ENCODE peak calls at places on chromosomes 13 and 19, in eight cellular contexts. One of them, this sample, is unnamed.

GRCh38 chr19:14002571-14003278 is 3.4 kb downstream of the RFX1 start:
- DNase-seq in gastrocnemius medialis: peak; percentile 52
- DNase-seq in neural progenitor cell: no peak
- DNase-seq in choroid plexus epithelial cell: no peak
- DNase-seq in body of pancreas: no peak
- DNase-seq in psoas muscle: peak; percentile 17
- DNase-seq in fibroblast of mammary gland: no peak
- DNase-seq in dorsolateral prefrontal cortex: no peak
- DNase-seq in this sample: peak; percentile 92

GRCh38 chr13:30021611-30022010 is 171.2 kb upstream of the UBL3 start:
- DNase-seq in gastrocnemius medialis: no peak
- DNase-seq in neural progenitor cell: no peak
- DNase-seq in choroid plexus epithelial cell: no peak
- DNase-seq in body of pancreas: no peak
- DNase-seq in psoas muscle: no peak
- DNase-seq in fibroblast of mammary gland: peak; percentile 50
- DNase-seq in dorsolateral prefrontal cortex: no peak
- DNase-seq in this sample: no peak

GRCh38 chr13:99626461-99627082 is 125.3 kb downstream of the TM9SF2 start:
- DNase-seq in gastrocnemius medialis: no peak
- DNase-seq in neural progenitor cell: peak; percentile 18
- DNase-seq in choroid plexus epithelial cell: peak; percentile 85
- DNase-seq in body of pancreas: no peak
- DNase-seq in psoas muscle: no peak
- DNase-seq in fibroblast of mammary gland: peak; percentile 63
- DNase-seq in dorsolateral prefrontal cortex: no peak
- DNase-seq in this sample: no peak

GRCh38 chr19:18366027-18366435 is 19.9 kb upstream of the GDF15 start:
- DNase-seq in gastrocnemius medialis: no peak
- DNase-seq in neural progenitor cell: no peak
- DNase-seq in choroid plexus epithelial cell: no peak
- DNase-seq in body of pancreas: no peak
- DNase-seq in psoas muscle: no peak
- DNase-seq in fibroblast of mammary gland: peak; percentile 36
- DNase-seq in dorsolateral prefrontal cortex: no peak
- DNase-seq in this sample: no peak

GRCh38 chr13:48485447-48485846 is 47.4 kb downstream of the RCBTB2 start:
- DNase-seq in gastrocnemius medialis: no peak
- DNase-seq in neural progenitor cell: no peak
- DNase-seq in choroid plexus epithelial cell: no peak
- DNase-seq in body of pancreas: no peak
- DNase-seq in psoas muscle: no peak
- DNase-seq in fibroblast of mammary gland: no peak
- DNase-seq in dorsolateral prefrontal cortex: no peak
- DNase-seq in this sample: no peak

GRCh38 chr19:8654591-8655339 is 24.3 kb downstream of the NFILZ start:
- DNase-seq in gastrocnemius medialis: no peak
- DNase-seq in neural progenitor cell: peak; percentile 82
- DNase-seq in choroid plexus epithelial cell: peak; percentile 62
- DNase-seq in body of pancreas: peak; percentile 39
- DNase-seq in psoas muscle: peak; percentile 35
- DNase-seq in fibroblast of mammary gland: peak; percentile 36
- DNase-seq in dorsolateral prefrontal cortex: peak; percentile 27
- DNase-seq in this sample: peak; percentile 35

GRCh38 chr13:30708541-30708940 is 26.8 kb upstream of the ALOX5AP start:
- DNase-seq in gastrocnemius medialis: no peak
- DNase-seq in neural progenitor cell: no peak
- DNase-seq in choroid plexus epithelial cell: peak; percentile 88
- DNase-seq in body of pancreas: no peak
- DNase-seq in psoas muscle: no peak
- DNase-seq in fibroblast of mammary gland: no peak
- DNase-seq in dorsolateral prefrontal cortex: no peak
- DNase-seq in this sample: no peak

GRCh38 chr13:32737111-32737571 is 150.9 kb downstream of the PDS5B start:
- DNase-seq in gastrocnemius medialis: no peak
- DNase-seq in neural progenitor cell: no peak
- DNase-seq in choroid plexus epithelial cell: peak; percentile 31
- DNase-seq in body of pancreas: no peak
- DNase-seq in psoas muscle: no peak
- DNase-seq in fibroblast of mammary gland: peak; percentile 34
- DNase-seq in dorsolateral prefrontal cortex: no peak
- DNase-seq in this sample: no peak

GRCh38 chr19:46993622-46994021 is 26.0 kb upstream of the NPAS1 start:
- DNase-seq in gastrocnemius medialis: no peak
- DNase-seq in neural progenitor cell: no peak
- DNase-seq in choroid plexus epithelial cell: no peak
- DNase-seq in body of pancreas: no peak
- DNase-seq in psoas muscle: no peak
- DNase-seq in fibroblast of mammary gland: no peak
- DNase-seq in dorsolateral prefrontal cortex: no peak
- DNase-seq in this sample: no peak

GRCh38 chr13:65881561-65882155 is 1348.5 kb downstream of the PCDH9 start:
- DNase-seq in gastrocnemius medialis: no peak
- DNase-seq in neural progenitor cell: no peak
- DNase-seq in choroid plexus epithelial cell: no peak
- DNase-seq in body of pancreas: no peak
- DNase-seq in psoas muscle: no peak
- DNase-seq in fibroblast of mammary gland: no peak
- DNase-seq in dorsolateral prefrontal cortex: no peak
- DNase-seq in this sample: no peak

GRCh38 chr13:49326222-49326917 is 78.6 kb downstream of the CDADC1 start:
- DNase-seq in gastrocnemius medialis: no peak
- DNase-seq in neural progenitor cell: no peak
- DNase-seq in choroid plexus epithelial cell: no peak
- DNase-seq in body of pancreas: no peak
- DNase-seq in psoas muscle: no peak
- DNase-seq in fibroblast of mammary gland: no peak
- DNase-seq in dorsolateral prefrontal cortex: no peak
- DNase-seq in this sample: no peak

GRCh38 chr13:80276371-80277289 is 64.3 kb downstream of the SPRY2 start:
- DNase-seq in gastrocnemius medialis: no peak
- DNase-seq in neural progenitor cell: peak; percentile 97
- DNase-seq in choroid plexus epithelial cell: peak; percentile 9
- DNase-seq in body of pancreas: no peak
- DNase-seq in psoas muscle: no peak
- DNase-seq in fibroblast of mammary gland: peak; percentile 7
- DNase-seq in dorsolateral prefrontal cortex: peak; percentile 7
- DNase-seq in this sample: peak; percentile 52

GRCh38 chr13:94251801-94252200 is 227.7 kb downstream of the DCT start:
- DNase-seq in gastrocnemius medialis: peak; percentile 2
- DNase-seq in neural progenitor cell: no peak
- DNase-seq in choroid plexus epithelial cell: peak; percentile 55
- DNase-seq in body of pancreas: peak; percentile 13
- DNase-seq in psoas muscle: peak; percentile 15
- DNase-seq in fibroblast of mammary gland: peak; percentile 67
- DNase-seq in dorsolateral prefrontal cortex: no peak
- DNase-seq in this sample: no peak

GRCh38 chr19:15249912-15250634 is 17.8 kb upstream of the EPHX3 start:
- DNase-seq in gastrocnemius medialis: no peak
- DNase-seq in neural progenitor cell: peak; percentile 24
- DNase-seq in choroid plexus epithelial cell: peak; percentile 95
- DNase-seq in body of pancreas: peak; percentile 58
- DNase-seq in psoas muscle: peak; percentile 70
- DNase-seq in fibroblast of mammary gland: peak; percentile 95
- DNase-seq in dorsolateral prefrontal cortex: peak; percentile 56
- DNase-seq in this sample: peak; percentile 18

GRCh38 chr19:15250635-15250993 is 18.4 kb upstream of the EPHX3 start:
- DNase-seq in gastrocnemius medialis: peak; percentile 29
- DNase-seq in neural progenitor cell: no peak
- DNase-seq in choroid plexus epithelial cell: no peak
- DNase-seq in body of pancreas: no peak
- DNase-seq in psoas muscle: no peak
- DNase-seq in fibroblast of mammary gland: no peak
- DNase-seq in dorsolateral prefrontal cortex: no peak
- DNase-seq in this sample: no peak

GRCh38 chr19:15251749-15252397 is 19.6 kb upstream of the EPHX3 start:
- DNase-seq in gastrocnemius medialis: peak; percentile 79
- DNase-seq in neural progenitor cell: peak; percentile 88
- DNase-seq in choroid plexus epithelial cell: peak; percentile 97
- DNase-seq in body of pancreas: peak; percentile 66
- DNase-seq in psoas muscle: peak; percentile 88
- DNase-seq in fibroblast of mammary gland: peak; percentile 98
- DNase-seq in dorsolateral prefrontal cortex: no peak
- DNase-seq in this sample: peak; percentile 30

GRCh38 chr19:15252398-15253018 is 20.3 kb upstream of the EPHX3 start:
- DNase-seq in gastrocnemius medialis: no peak
- DNase-seq in neural progenitor cell: peak; percentile 55
- DNase-seq in choroid plexus epithelial cell: peak; percentile 54
- DNase-seq in body of pancreas: no peak
- DNase-seq in psoas muscle: no peak
- DNase-seq in fibroblast of mammary gland: peak; percentile 68
- DNase-seq in dorsolateral prefrontal cortex: peak; percentile 54
- DNase-seq in this sample: no peak

DNA sequence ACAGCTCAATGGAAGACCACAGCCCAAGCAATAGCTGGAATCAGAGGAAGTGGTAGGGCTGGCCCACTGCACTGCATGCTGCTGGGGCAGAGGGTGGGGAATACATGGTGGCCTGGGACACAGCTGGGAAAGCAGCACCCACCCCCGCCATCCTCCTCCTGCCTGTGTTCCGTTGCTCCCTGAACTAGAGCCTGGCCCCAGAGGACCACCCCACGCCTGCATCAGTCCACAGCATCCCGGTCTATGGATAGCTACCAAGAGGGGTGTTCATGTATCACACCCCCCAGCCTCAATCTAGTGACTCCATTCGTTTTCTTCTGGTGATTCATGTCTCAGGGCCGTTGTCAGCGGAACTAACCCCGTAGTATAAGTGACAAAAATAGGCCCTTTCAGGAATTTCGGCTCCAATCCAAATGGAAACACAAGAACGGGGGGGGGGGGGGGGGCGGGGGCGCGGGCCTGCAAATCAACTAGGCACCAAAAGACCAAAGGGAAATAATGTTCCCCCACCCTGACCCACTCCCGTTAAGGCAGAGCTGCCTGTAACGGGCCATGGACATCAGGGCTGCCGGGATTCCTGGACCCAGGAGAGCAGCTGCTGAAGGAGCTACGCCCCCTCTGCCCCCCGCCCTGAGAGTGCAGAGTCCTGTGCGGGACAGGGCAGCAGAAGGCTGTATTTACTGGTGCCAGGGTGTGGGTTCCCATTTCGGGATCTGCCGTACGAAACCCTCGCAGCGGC is 18.9 kb upstream of the EPHX3 start:
- DNase-seq in gastrocnemius medialis: peak; percentile 33
- DNase-seq in neural progenitor cell: no peak
- DNase-seq in choroid plexus epithelial cell: peak; percentile 67
- DNase-seq in body of pancreas: no peak
- DNase-seq in psoas muscle: peak; percentile 57
- DNase-seq in fibroblast of mammary gland: peak; percentile 87
- DNase-seq in dorsolateral prefrontal cortex: no peak
- DNase-seq in this sample: no peak
- H3K4me3 ChIP-seq in gastrocnemius medialis: peak overlapping the region; percentile 16
- H3K4me3 ChIP-seq in neural progenitor cell: no peak overlapping the region
- H3K4me3 ChIP-seq in choroid plexus epithelial cell: no peak overlapping the region
- H3K4me3 ChIP-seq in body of pancreas: no peak overlapping the region
- H3K4me3 ChIP-seq in psoas muscle: peak overlapping the region; percentile 36
- H3K4me3 ChIP-seq in fibroblast of mammary gland: no peak overlapping the region
- H3K4me3 ChIP-seq in dorsolateral prefrontal cortex: no peak overlapping the region
- H3K4me3 ChIP-seq in this sample: no peak overlapping the region

GRCh38 chr13:112112534-112113276 is 45.8 kb downstream of the SOX1 start:
- DNase-seq in gastrocnemius medialis: no peak
- DNase-seq in neural progenitor cell: no peak
- DNase-seq in choroid plexus epithelial cell: no peak
- DNase-seq in body of pancreas: no peak
- DNase-seq in psoas muscle: no peak
- DNase-seq in fibroblast of mammary gland: no peak
- DNase-seq in dorsolateral prefrontal cortex: no peak
- DNase-seq in this sample: no peak
- H3K4me3 ChIP-seq in gastrocnemius medialis: no peak overlapping the region
- H3K4me3 ChIP-seq in neural progenitor cell: no peak overlapping the region
- H3K4me3 ChIP-seq in choroid plexus epithelial cell: no peak overlapping the region
- H3K4me3 ChIP-seq in body of pancreas: no peak overlapping the region
- H3K4me3 ChIP-seq in psoas muscle: no peak overlapping the region
- H3K4me3 ChIP-seq in fibroblast of mammary gland: no peak overlapping the region
- H3K4me3 ChIP-seq in dorsolateral prefrontal cortex: no peak overlapping the region
- H3K4me3 ChIP-seq in this sample: no peak overlapping the region

DNA sequence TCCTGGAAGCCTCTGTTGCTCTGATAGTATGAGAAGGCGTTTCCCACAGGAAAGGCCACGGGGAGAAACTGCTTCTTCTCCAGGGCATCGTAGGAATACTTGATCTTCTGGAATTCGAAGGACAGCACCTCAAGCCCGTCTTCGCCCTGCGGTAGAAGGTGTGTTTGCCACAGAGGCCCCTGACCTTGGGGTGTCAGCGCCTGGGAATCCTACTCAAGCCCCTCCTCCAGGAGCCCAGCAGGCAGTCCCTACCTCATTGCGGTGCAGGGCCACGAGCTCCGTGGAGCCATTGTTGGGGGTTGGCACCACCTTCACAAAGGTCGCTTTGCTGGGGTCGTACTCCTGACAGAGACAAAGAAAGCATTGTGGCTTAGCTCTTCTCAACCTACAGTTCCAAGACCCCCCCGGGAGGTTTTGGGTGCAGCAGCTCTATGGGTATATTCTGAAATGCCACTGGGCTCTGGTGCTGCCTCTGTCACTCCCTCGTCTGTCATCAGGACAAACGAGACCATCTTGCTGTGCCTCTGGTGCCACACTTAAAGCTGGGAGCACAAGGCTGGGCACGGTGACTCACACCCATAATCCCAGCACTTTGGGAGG is 3.7 kb downstream of the ATP13A1 start:
- DNase-seq in gastrocnemius medialis: no peak
- DNase-seq in neural progenitor cell: no peak
- DNase-seq in choroid plexus epithelial cell: no peak
- DNase-seq in body of pancreas: no peak
- DNase-seq in psoas muscle: no peak
- DNase-seq in fibroblast of mammary gland: no peak
- DNase-seq in dorsolateral prefrontal cortex: no peak
- DNase-seq in this sample: no peak
- H3K4me3 ChIP-seq in gastrocnemius medialis: no peak overlapping the region
- H3K4me3 ChIP-seq in neural progenitor cell: no peak overlapping the region
- H3K4me3 ChIP-seq in choroid plexus epithelial cell: no peak overlapping the region
- H3K4me3 ChIP-seq in body of pancreas: no peak overlapping the region
- H3K4me3 ChIP-seq in psoas muscle: no peak overlapping the region
- H3K4me3 ChIP-seq in fibroblast of mammary gland: no peak overlapping the region
- H3K4me3 ChIP-seq in dorsolateral prefrontal cortex: no peak overlapping the region
- H3K4me3 ChIP-seq in this sample: no peak overlapping the region

GRCh38 chr19:5293607-5294089 is 47.0 kb downstream of the PTPRS start:
- DNase-seq in gastrocnemius medialis: no peak
- DNase-seq in neural progenitor cell: peak; percentile 88
- DNase-seq in choroid plexus epithelial cell: peak; percentile 33
- DNase-seq in body of pancreas: peak; percentile 34
- DNase-seq in psoas muscle: peak; percentile 48
- DNase-seq in fibroblast of mammary gland: peak; percentile 33
- DNase-seq in dorsolateral prefrontal cortex: peak; percentile 38
- DNase-seq in this sample: peak; percentile 42

GRCh38 chr19:5296021-5296420 is 44.6 kb downstream of the PTPRS start:
- DNase-seq in gastrocnemius medialis: no peak
- DNase-seq in neural progenitor cell: no peak
- DNase-seq in choroid plexus epithelial cell: no peak
- DNase-seq in body of pancreas: no peak
- DNase-seq in psoas muscle: no peak
- DNase-seq in fibroblast of mammary gland: no peak
- DNase-seq in dorsolateral prefrontal cortex: no peak
- DNase-seq in this sample: no peak

GRCh38 chr19:5292843-5293606 is 47.6 kb downstream of the PTPRS start:
- DNase-seq in gastrocnemius medialis: peak; percentile 34
- DNase-seq in neural progenitor cell: peak; percentile 96
- DNase-seq in choroid plexus epithelial cell: peak; percentile 69
- DNase-seq in body of pancreas: peak; percentile 74
- DNase-seq in psoas muscle: peak; percentile 71
- DNase-seq in fibroblast of mammary gland: peak; percentile 63
- DNase-seq in dorsolateral prefrontal cortex: peak; percentile 75
- DNase-seq in this sample: peak; percentile 75

GRCh38 chr19:5296457-5297271 is 43.9 kb downstream of the PTPRS start:
- DNase-seq in gastrocnemius medialis: no peak
- DNase-seq in neural progenitor cell: no peak
- DNase-seq in choroid plexus epithelial cell: no peak
- DNase-seq in body of pancreas: no peak
- DNase-seq in psoas muscle: no peak
- DNase-seq in fibroblast of mammary gland: no peak
- DNase-seq in dorsolateral prefrontal cortex: no peak
- DNase-seq in this sample: no peak

GRCh38 chr19:5294403-5295160 is 46.0 kb downstream of the PTPRS start:
- DNase-seq in gastrocnemius medialis: no peak
- DNase-seq in neural progenitor cell: peak; percentile 43
- DNase-seq in choroid plexus epithelial cell: no peak
- DNase-seq in body of pancreas: no peak
- DNase-seq in psoas muscle: no peak
- DNase-seq in fibroblast of mammary gland: no peak
- DNase-seq in dorsolateral prefrontal cortex: no peak
- DNase-seq in this sample: no peak
- H3K4me3 ChIP-seq in gastrocnemius medialis: no peak overlapping the region
- H3K4me3 ChIP-seq in neural progenitor cell: peak overlapping the region; percentile 96
- H3K4me3 ChIP-seq in choroid plexus epithelial cell: no peak overlapping the region
- H3K4me3 ChIP-seq in body of pancreas: no peak overlapping the region
- H3K4me3 ChIP-seq in psoas muscle: no peak overlapping the region
- H3K4me3 ChIP-seq in fibroblast of mammary gland: no peak overlapping the region
- H3K4me3 ChIP-seq in dorsolateral prefrontal cortex: peak overlapping the region; percentile 83
- H3K4me3 ChIP-seq in this sample: no peak overlapping the region